ENCODE peak calls at places on chromosome X, in seven cellular contexts. One of them, this sample, is unnamed. For H3K4me1, the result is how much of the 10 kb centered on the place peaks cover.

GRCh38 chrX:41373989-41374606 is 40.1 kb downstream of the DDX3X start:
- DNase-seq in heart right ventricle: no peak
- DNase-seq in OCI-LY7: no peak
- DNase-seq in DND-41: no peak
- DNase-seq in aorta: no peak
- DNase-seq in transverse colon: no peak
- DNase-seq in K562: no peak
- DNase-seq in this sample: no peak

GRCh38 chrX:1606476-1606875 is 8.4 kb upstream of the ASMT start:
- DNase-seq in K562: no peak
- DNase-seq in aorta: peak
- DNase-seq in OCI-LY7: no peak
- DNase-seq in heart right ventricle: no peak
- DNase-seq in DND-41: no peak
- DNase-seq in transverse colon: no peak
- DNase-seq in this sample: no peak

GRCh38 chrX:51955200-51955599 is 61.8 kb downstream of the MAGED1 start:
- DNase-seq in heart right ventricle: no peak
- DNase-seq in transverse colon: no peak
- DNase-seq in K562: no peak
- DNase-seq in DND-41: no peak
- DNase-seq in OCI-LY7: peak
- DNase-seq in aorta: no peak
- DNase-seq in this sample: no peak

GRCh38 chrX:136386173-136386572 is 85.4 kb downstream of the ADGRG4 start:
- DNase-seq in OCI-LY7: no peak
- DNase-seq in DND-41: no peak
- DNase-seq in heart right ventricle: no peak
- DNase-seq in aorta: no peak
- DNase-seq in transverse colon: no peak
- DNase-seq in K562: no peak
- DNase-seq in this sample: no peak

GRCh38 chrX:38052096-38052495 is 45.7 kb downstream of the SYTL5 start:
- DNase-seq in DND-41: no peak
- DNase-seq in heart right ventricle: no peak
- DNase-seq in K562: no peak
- DNase-seq in aorta: no peak
- DNase-seq in transverse colon: no peak
- DNase-seq in OCI-LY7: no peak
- DNase-seq in this sample: no peak

GRCh38 chrX:100413231-100413630 is 3.2 kb upstream of the PCDH19 start:
- DNase-seq in K562: peak
- DNase-seq in transverse colon: peak
- DNase-seq in heart right ventricle: peak
- DNase-seq in DND-41: peak
- DNase-seq in OCI-LY7: peak
- DNase-seq in aorta: no peak
- DNase-seq in this sample: no peak

GRCh38 chrX:1222511-1223252 is 10.2 kb upstream of the CRLF2 start:
- DNase-seq in K562: no peak
- DNase-seq in transverse colon: no peak
- DNase-seq in heart right ventricle: no peak
- DNase-seq in OCI-LY7: no peak
- DNase-seq in aorta: no peak
- DNase-seq in DND-41: no peak
- DNase-seq in this sample: no peak

GRCh38 chrX:147953976-147954375 is 27.2 kb upstream of the FMR1NB start:
- DNase-seq in K562: no peak
- DNase-seq in transverse colon: no peak
- DNase-seq in aorta: no peak
- DNase-seq in heart right ventricle: no peak
- DNase-seq in DND-41: no peak
- DNase-seq in OCI-LY7: no peak
- DNase-seq in this sample: no peak

GRCh38 chrX:31670245-31670644 is 598.4 kb upstream of the FTHL17 start:
- DNase-seq in DND-41: no peak
- DNase-seq in aorta: no peak
- DNase-seq in K562: no peak
- DNase-seq in heart right ventricle: no peak
- DNase-seq in OCI-LY7: no peak
- DNase-seq in transverse colon: no peak
- DNase-seq in this sample: no peak

GRCh38 chrX:41005445-41005992 is 79.7 kb upstream of the USP9X start:
- DNase-seq in heart right ventricle: no peak
- DNase-seq in transverse colon: no peak
- DNase-seq in aorta: no peak
- DNase-seq in DND-41: no peak
- DNase-seq in OCI-LY7: no peak
- DNase-seq in K562: no peak
- DNase-seq in this sample: no peak

GRCh38 chrX:129115104-129115503 is 408.2 kb downstream of the SMARCA1 start:
- DNase-seq in DND-41: peak
- DNase-seq in heart right ventricle: no peak
- DNase-seq in OCI-LY7: peak
- DNase-seq in K562: peak
- DNase-seq in aorta: no peak
- DNase-seq in transverse colon: peak
- DNase-seq in this sample: no peak

GRCh38 chrX:118644378-118644777 is 83.0 kb upstream of the IL13RA1 start:
- DNase-seq in K562: peak
- DNase-seq in DND-41: no peak
- DNase-seq in heart right ventricle: peak
- DNase-seq in OCI-LY7: peak
- DNase-seq in aorta: no peak
- DNase-seq in transverse colon: no peak
- DNase-seq in this sample: no peak

GRCh38 chrX:23705235-23705634 is 37.8 kb downstream of the ACOT9 start:
- DNase-seq in DND-41: no peak
- DNase-seq in aorta: no peak
- DNase-seq in OCI-LY7: no peak
- DNase-seq in K562: no peak
- DNase-seq in transverse colon: no peak
- DNase-seq in heart right ventricle: no peak
- DNase-seq in this sample: no peak

GRCh38 chrX:45807572-45808425 is 607.1 kb upstream of the DIPK2B start:
- DNase-seq in heart right ventricle: no peak
- DNase-seq in K562: no peak
- DNase-seq in aorta: no peak
- DNase-seq in DND-41: peak
- DNase-seq in transverse colon: no peak
- DNase-seq in OCI-LY7: no peak
- DNase-seq in this sample: no peak

GRCh38 chrX:40243699-40244098 is 145.9 kb upstream of the BCOR start:
- DNase-seq in K562: no peak
- DNase-seq in OCI-LY7: no peak
- DNase-seq in transverse colon: no peak
- DNase-seq in heart right ventricle: no peak
- DNase-seq in DND-41: no peak
- DNase-seq in aorta: no peak
- DNase-seq in this sample: no peak

GRCh38 chrX:1451676-1452496 is 823 bp downstream of the ASMTL start:
- DNase-seq in transverse colon: peak
- DNase-seq in heart right ventricle: peak
- DNase-seq in aorta: peak
- DNase-seq in K562: no peak
- DNase-seq in OCI-LY7: no peak
- DNase-seq in DND-41: peak
- DNase-seq in this sample: no peak

GRCh38 chrX:149151805-149152757 is 353.0 kb downstream of the IDS start:
- DNase-seq in heart right ventricle: no peak
- DNase-seq in transverse colon: no peak
- DNase-seq in DND-41: no peak
- DNase-seq in OCI-LY7: no peak
- DNase-seq in aorta: no peak
- DNase-seq in K562: no peak
- DNase-seq in this sample: no peak

GRCh38 chrX:2242326-2242725 is 258.4 kb downstream of the DHRSX start:
- DNase-seq in aorta: peak
- DNase-seq in OCI-LY7: no peak
- DNase-seq in K562: no peak
- DNase-seq in heart right ventricle: no peak
- DNase-seq in transverse colon: no peak
- DNase-seq in DND-41: no peak
- DNase-seq in this sample: no peak

GRCh38 chrX:16885628-16886027 is 15.5 kb upstream of the RBBP7 start:
- DNase-seq in DND-41: no peak
- DNase-seq in transverse colon: no peak
- DNase-seq in K562: no peak
- DNase-seq in aorta: no peak
- DNase-seq in OCI-LY7: peak
- DNase-seq in heart right ventricle: no peak
- DNase-seq in this sample: no peak

GRCh38 chrX:16876696-16877095 is 6.5 kb upstream of the RBBP7 start:
- DNase-seq in transverse colon: no peak
- DNase-seq in OCI-LY7: no peak
- DNase-seq in aorta: no peak
- DNase-seq in DND-41: no peak
- DNase-seq in heart right ventricle: no peak
- DNase-seq in K562: no peak
- DNase-seq in this sample: no peak

GRCh38 chrX:16883487-16883804 is 13.3 kb upstream of the RBBP7 start:
- DNase-seq in K562: no peak
- DNase-seq in OCI-LY7: no peak
- DNase-seq in aorta: no peak
- DNase-seq in heart right ventricle: no peak
- DNase-seq in DND-41: no peak
- DNase-seq in transverse colon: no peak
- DNase-seq in this sample: no peak

GRCh38 chrX:16882702-16883486 is 12.7 kb upstream of the RBBP7 start:
- DNase-seq in heart right ventricle: peak
- DNase-seq in K562: peak
- DNase-seq in OCI-LY7: peak
- DNase-seq in DND-41: peak
- DNase-seq in aorta: peak
- DNase-seq in transverse colon: peak
- DNase-seq in this sample: peak

GRCh38 chrX:16882188-16882587 is 12.0 kb upstream of the RBBP7 start:
- DNase-seq in heart right ventricle: peak
- DNase-seq in aorta: no peak
- DNase-seq in DND-41: peak
- DNase-seq in K562: no peak
- DNase-seq in OCI-LY7: peak
- DNase-seq in transverse colon: peak
- DNase-seq in this sample: no peak
- H3K4me3 ChIP-seq in heart right ventricle: peak
- H3K4me3 ChIP-seq in aorta: no peak
- H3K4me3 ChIP-seq in DND-41: peak
- H3K4me3 ChIP-seq in K562: peak
- H3K4me3 ChIP-seq in OCI-LY7: peak
- H3K4me3 ChIP-seq in transverse colon: no peak
- H3K4me3 ChIP-seq in this sample: peak

DNA sequence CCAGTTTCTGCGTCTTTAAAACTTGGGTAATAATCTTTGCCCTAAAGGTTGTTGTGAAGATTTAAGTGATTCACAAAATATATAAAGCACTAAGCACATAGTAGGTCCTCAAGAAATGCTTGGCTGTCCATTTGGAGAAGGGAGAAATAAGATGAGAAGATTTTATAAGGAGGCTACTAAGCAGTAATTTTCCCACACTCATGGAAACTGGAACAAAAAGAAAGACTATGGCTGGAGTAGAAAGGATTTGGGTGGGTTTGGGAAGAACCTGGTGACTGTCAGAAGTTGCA is 47.0 kb downstream of the PRPS1 start:
- DNase-seq in DND-41: no peak
- DNase-seq in transverse colon: no peak
- DNase-seq in aorta: no peak
- DNase-seq in OCI-LY7: no peak
- DNase-seq in heart right ventricle: no peak
- DNase-seq in K562: no peak
- DNase-seq in this sample: no peak
- H3K4me1 ChIP-seq in DND-41: under half
- H3K4me1 ChIP-seq in transverse colon: under half
- H3K4me1 ChIP-seq in aorta: under half
- H3K4me1 ChIP-seq in OCI-LY7: half or more
- H3K4me1 ChIP-seq in heart right ventricle: half or more
- H3K4me1 ChIP-seq in K562: under half
- H3K4me1 ChIP-seq in this sample: half or more

DNA sequence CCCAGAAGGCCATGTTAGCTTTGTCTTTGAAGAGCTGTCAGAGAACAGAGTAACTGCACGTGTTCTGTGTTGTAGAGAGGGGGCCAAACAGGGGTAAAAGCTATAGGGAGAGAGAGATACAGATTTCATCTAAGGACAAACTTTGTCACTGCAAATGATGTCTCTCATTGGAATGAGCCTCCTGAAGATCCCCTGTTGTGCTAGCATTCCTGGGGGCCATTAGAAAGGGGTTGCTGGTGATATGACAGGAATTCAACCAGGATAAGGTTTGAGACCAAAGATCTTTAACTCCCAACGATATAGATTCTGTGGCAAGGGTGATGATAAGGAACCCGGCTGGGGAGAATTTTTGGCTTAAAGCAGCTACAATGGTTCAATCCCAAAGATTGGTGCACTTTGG is 16.8 kb downstream of the MID1 start:
- DNase-seq in K562: no peak
- DNase-seq in transverse colon: no peak
- DNase-seq in DND-41: no peak
- DNase-seq in aorta: no peak
- DNase-seq in heart right ventricle: no peak
- DNase-seq in OCI-LY7: no peak
- DNase-seq in this sample: no peak
- H3K27ac ChIP-seq in K562: no peak
- H3K27ac ChIP-seq in transverse colon: no peak
- H3K27ac ChIP-seq in DND-41: no peak
- H3K27ac ChIP-seq in aorta: no peak
- H3K27ac ChIP-seq in heart right ventricle: no peak
- H3K27ac ChIP-seq in OCI-LY7: no peak
- H3K27ac ChIP-seq in this sample: no peak

GRCh38 chrX:63354484-63354883 is 3.4 kb upstream of the SPIN4 start:
- DNase-seq in aorta: no peak
- DNase-seq in heart right ventricle: no peak
- DNase-seq in OCI-LY7: no peak
- DNase-seq in DND-41: no peak
- DNase-seq in K562: no peak
- DNase-seq in transverse colon: no peak
- DNase-seq in this sample: no peak

GRCh38 chrX:63350979-63351616 is at the start of gene SPIN4:
- DNase-seq in heart right ventricle: peak
- DNase-seq in DND-41: peak
- DNase-seq in transverse colon: peak
- DNase-seq in K562: peak
- DNase-seq in aorta: peak
- DNase-seq in OCI-LY7: peak
- DNase-seq in this sample: peak

GRCh38 chrX:63350551-63350950 is 581 bp downstream of the SPIN4 start:
- DNase-seq in transverse colon: peak
- DNase-seq in aorta: peak
- DNase-seq in OCI-LY7: peak
- DNase-seq in K562: peak
- DNase-seq in heart right ventricle: no peak
- DNase-seq in DND-41: peak
- DNase-seq in this sample: peak

DNA sequence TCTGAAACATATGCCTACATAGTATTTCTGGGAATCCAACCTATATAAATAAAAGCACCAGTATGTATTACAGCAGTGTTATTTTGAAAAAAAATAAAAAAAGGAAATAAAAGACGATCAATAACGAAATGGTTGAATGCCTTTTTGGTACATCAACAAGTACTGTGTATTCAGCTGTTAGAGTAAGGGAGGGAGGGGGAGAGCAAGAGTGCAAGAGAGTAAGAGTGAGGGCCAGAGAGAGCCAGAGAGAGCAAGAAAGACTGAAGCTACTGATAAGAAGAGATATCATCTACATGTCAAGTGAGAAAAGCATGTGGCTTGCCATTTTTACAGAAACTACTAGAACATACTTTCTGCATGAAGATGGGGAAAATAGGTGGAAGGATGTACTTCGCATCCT is 1.8 kb downstream of the SPIN4 start:
- DNase-seq in transverse colon: no peak
- DNase-seq in aorta: no peak
- DNase-seq in OCI-LY7: peak
- DNase-seq in K562: no peak
- DNase-seq in DND-41: peak
- DNase-seq in heart right ventricle: no peak
- DNase-seq in this sample: no peak
- H3K4me3 ChIP-seq in transverse colon: no peak
- H3K4me3 ChIP-seq in aorta: peak
- H3K4me3 ChIP-seq in OCI-LY7: peak
- H3K4me3 ChIP-seq in K562: peak
- H3K4me3 ChIP-seq in DND-41: peak
- H3K4me3 ChIP-seq in heart right ventricle: no peak
- H3K4me3 ChIP-seq in this sample: peak